ENCODE peak calls at places on chromosomes 6 and 20, in ten cellular contexts. One of them, this sample, is unnamed.

GRCh38 chr6:159790947-159791598 is 806 bp downstream of the MRPL18 start:
- DNase-seq in GM06990: peak; percentile 36
- DNase-seq in progenitor cell of endocrine pancreas: no peak
- DNase-seq in fibroblast of pulmonary artery: no peak
- DNase-seq in fibroblast of lung: no peak
- DNase-seq in Panc1: no peak
- DNase-seq in RWPE1: peak; percentile 19
- DNase-seq in heart left ventricle: peak; percentile 30
- DNase-seq in fibroblast of mammary gland: no peak
- DNase-seq in GM23338: no peak
- DNase-seq in this sample: no peak

GRCh38 chr6:24313477-24314141 is 44.2 kb downstream of the DCDC2 start:
- DNase-seq in GM06990: no peak
- DNase-seq in progenitor cell of endocrine pancreas: no peak
- DNase-seq in fibroblast of pulmonary artery: peak; percentile 93
- DNase-seq in fibroblast of lung: peak; percentile 99
- DNase-seq in Panc1: no peak
- DNase-seq in RWPE1: peak; percentile 28
- DNase-seq in heart left ventricle: no peak
- DNase-seq in fibroblast of mammary gland: peak; percentile 14
- DNase-seq in GM23338: peak; percentile 66
- DNase-seq in this sample: no peak

GRCh38 chr6:69096681-69097080 is 461.6 kb downstream of the ADGRB3 start:
- DNase-seq in GM06990: no peak
- DNase-seq in progenitor cell of endocrine pancreas: no peak
- DNase-seq in fibroblast of pulmonary artery: no peak
- DNase-seq in fibroblast of lung: peak; percentile 70
- DNase-seq in Panc1: no peak
- DNase-seq in RWPE1: no peak
- DNase-seq in heart left ventricle: no peak
- DNase-seq in fibroblast of mammary gland: no peak
- DNase-seq in GM23338: peak; percentile 42
- DNase-seq in this sample: no peak

GRCh38 chr6:153963352-153963751 is 75.7 kb upstream of the OPRM1 start:
- DNase-seq in GM06990: no peak
- DNase-seq in progenitor cell of endocrine pancreas: no peak
- DNase-seq in fibroblast of pulmonary artery: no peak
- DNase-seq in fibroblast of lung: no peak
- DNase-seq in Panc1: no peak
- DNase-seq in RWPE1: no peak
- DNase-seq in heart left ventricle: no peak
- DNase-seq in fibroblast of mammary gland: no peak
- DNase-seq in GM23338: peak; percentile 36
- DNase-seq in this sample: no peak

GRCh38 chr6:25583906-25584305 is 68.1 kb upstream of the SCGN start:
- DNase-seq in GM06990: no peak
- DNase-seq in progenitor cell of endocrine pancreas: no peak
- DNase-seq in fibroblast of pulmonary artery: no peak
- DNase-seq in fibroblast of lung: no peak
- DNase-seq in Panc1: no peak
- DNase-seq in RWPE1: no peak
- DNase-seq in heart left ventricle: no peak
- DNase-seq in fibroblast of mammary gland: no peak
- DNase-seq in GM23338: no peak
- DNase-seq in this sample: no peak

GRCh38 chr6:31597006-31597405 is 4.2 kb upstream of the NCR3 start:
- DNase-seq in GM06990: no peak
- DNase-seq in progenitor cell of endocrine pancreas: no peak
- DNase-seq in fibroblast of pulmonary artery: peak; percentile 55
- DNase-seq in fibroblast of lung: peak; percentile 3
- DNase-seq in Panc1: no peak
- DNase-seq in RWPE1: peak; percentile 34
- DNase-seq in heart left ventricle: no peak
- DNase-seq in fibroblast of mammary gland: peak; percentile 38
- DNase-seq in GM23338: peak; percentile 56
- DNase-seq in this sample: no peak

GRCh38 chr6:161435426-161436065 is 161.7 kb upstream of the AGPAT4 start:
- DNase-seq in GM06990: no peak
- DNase-seq in progenitor cell of endocrine pancreas: no peak
- DNase-seq in fibroblast of pulmonary artery: peak; percentile 52
- DNase-seq in fibroblast of lung: peak; percentile 71
- DNase-seq in Panc1: no peak
- DNase-seq in RWPE1: no peak
- DNase-seq in heart left ventricle: no peak
- DNase-seq in fibroblast of mammary gland: peak; percentile 60
- DNase-seq in GM23338: no peak
- DNase-seq in this sample: no peak

GRCh38 chr6:30687659-30688431 is 1.4 kb upstream of the PPP1R18 start:
- DNase-seq in GM06990: peak; percentile 44
- DNase-seq in progenitor cell of endocrine pancreas: no peak
- DNase-seq in fibroblast of pulmonary artery: peak; percentile 40
- DNase-seq in fibroblast of lung: peak; percentile 41
- DNase-seq in Panc1: no peak
- DNase-seq in RWPE1: no peak
- DNase-seq in heart left ventricle: peak; percentile 63
- DNase-seq in fibroblast of mammary gland: peak; percentile 64
- DNase-seq in GM23338: peak; percentile 67
- DNase-seq in this sample: no peak

GRCh38 chr6:9647043-9647520 is 767.8 kb downstream of the TFAP2A start:
- DNase-seq in GM06990: no peak
- DNase-seq in progenitor cell of endocrine pancreas: no peak
- DNase-seq in fibroblast of pulmonary artery: no peak
- DNase-seq in fibroblast of lung: peak; percentile 28
- DNase-seq in Panc1: no peak
- DNase-seq in RWPE1: no peak
- DNase-seq in heart left ventricle: no peak
- DNase-seq in fibroblast of mammary gland: no peak
- DNase-seq in GM23338: no peak
- DNase-seq in this sample: no peak

GRCh38 chr20:63896136-63896890 is 1.4 kb downstream of the DNAJC5 start:
- DNase-seq in GM06990: peak; percentile 57
- DNase-seq in progenitor cell of endocrine pancreas: no peak
- DNase-seq in fibroblast of pulmonary artery: no peak
- DNase-seq in fibroblast of lung: peak; percentile 41
- DNase-seq in Panc1: no peak
- DNase-seq in RWPE1: peak; percentile 63
- DNase-seq in heart left ventricle: peak; percentile 56
- DNase-seq in fibroblast of mammary gland: peak; percentile 15
- DNase-seq in GM23338: peak; percentile 26
- DNase-seq in this sample: peak; percentile 73

GRCh38 chr6:156406099-156406498 is 371.1 kb upstream of the ARID1B start:
- DNase-seq in GM06990: no peak
- DNase-seq in progenitor cell of endocrine pancreas: no peak
- DNase-seq in fibroblast of pulmonary artery: no peak
- DNase-seq in fibroblast of lung: no peak
- DNase-seq in Panc1: no peak
- DNase-seq in RWPE1: no peak
- DNase-seq in heart left ventricle: no peak
- DNase-seq in fibroblast of mammary gland: no peak
- DNase-seq in GM23338: peak; percentile 19
- DNase-seq in this sample: no peak

GRCh38 chr6:118297821-118298220 is 250.3 kb upstream of the PLN start:
- DNase-seq in GM06990: no peak
- DNase-seq in progenitor cell of endocrine pancreas: no peak
- DNase-seq in fibroblast of pulmonary artery: no peak
- DNase-seq in fibroblast of lung: no peak
- DNase-seq in Panc1: no peak
- DNase-seq in RWPE1: no peak
- DNase-seq in heart left ventricle: no peak
- DNase-seq in fibroblast of mammary gland: peak; percentile 22
- DNase-seq in GM23338: peak; percentile 4
- DNase-seq in this sample: no peak

GRCh38 chr6:14002176-14002947 is 77.6 kb downstream of the RNF182 start:
- DNase-seq in GM06990: no peak
- DNase-seq in progenitor cell of endocrine pancreas: no peak
- DNase-seq in fibroblast of pulmonary artery: no peak
- DNase-seq in fibroblast of lung: no peak
- DNase-seq in Panc1: no peak
- DNase-seq in RWPE1: no peak
- DNase-seq in heart left ventricle: no peak
- DNase-seq in fibroblast of mammary gland: no peak
- DNase-seq in GM23338: peak; percentile 51
- DNase-seq in this sample: no peak
- TF ChIP-seq CTCF in GM06990: no peak
- TF ChIP-seq CTCF in progenitor cell of endocrine pancreas: no peak
- TF ChIP-seq CTCF in fibroblast of pulmonary artery: no peak
- TF ChIP-seq CTCF in fibroblast of lung: no peak
- TF ChIP-seq CTCF in Panc1: no peak
- TF ChIP-seq CTCF in RWPE1: no peak
- TF ChIP-seq CTCF in heart left ventricle: no peak
- TF ChIP-seq CTCF in fibroblast of mammary gland: no peak
- TF ChIP-seq CTCF in GM23338: peak; percentile 34
- TF ChIP-seq CTCF in this sample: no peak

GRCh38 chr20:62061851-62062418 is 3.7 kb downstream of the TAF4 start:
- DNase-seq in GM06990: no peak
- DNase-seq in progenitor cell of endocrine pancreas: no peak
- DNase-seq in fibroblast of pulmonary artery: no peak
- DNase-seq in fibroblast of lung: no peak
- DNase-seq in Panc1: no peak
- DNase-seq in RWPE1: no peak
- DNase-seq in heart left ventricle: no peak
- DNase-seq in fibroblast of mammary gland: no peak
- DNase-seq in GM23338: no peak
- DNase-seq in this sample: no peak

GRCh38 chr20:62063981-62064787 is 1.5 kb downstream of the TAF4 start:
- DNase-seq in GM06990: no peak
- DNase-seq in progenitor cell of endocrine pancreas: peak; percentile 45
- DNase-seq in fibroblast of pulmonary artery: no peak
- DNase-seq in fibroblast of lung: no peak
- DNase-seq in Panc1: no peak
- DNase-seq in RWPE1: peak; percentile 55
- DNase-seq in heart left ventricle: peak; percentile 80
- DNase-seq in fibroblast of mammary gland: no peak
- DNase-seq in GM23338: peak; percentile 67
- DNase-seq in this sample: no peak

GRCh38 chr20:62062661-62063600 is 2.8 kb downstream of the TAF4 start:
- DNase-seq in GM06990: no peak
- DNase-seq in progenitor cell of endocrine pancreas: no peak
- DNase-seq in fibroblast of pulmonary artery: no peak
- DNase-seq in fibroblast of lung: no peak
- DNase-seq in Panc1: no peak
- DNase-seq in RWPE1: no peak
- DNase-seq in heart left ventricle: no peak
- DNase-seq in fibroblast of mammary gland: no peak
- DNase-seq in GM23338: no peak
- DNase-seq in this sample: no peak

GRCh38 chr20:62064788-62065668 is 653 bp downstream of the TAF4 start:
- DNase-seq in GM06990: no peak
- DNase-seq in progenitor cell of endocrine pancreas: no peak
- DNase-seq in fibroblast of pulmonary artery: no peak
- DNase-seq in fibroblast of lung: no peak
- DNase-seq in Panc1: no peak
- DNase-seq in RWPE1: peak; percentile 42
- DNase-seq in heart left ventricle: no peak
- DNase-seq in fibroblast of mammary gland: no peak
- DNase-seq in GM23338: no peak
- DNase-seq in this sample: peak; percentile 47

DNA sequence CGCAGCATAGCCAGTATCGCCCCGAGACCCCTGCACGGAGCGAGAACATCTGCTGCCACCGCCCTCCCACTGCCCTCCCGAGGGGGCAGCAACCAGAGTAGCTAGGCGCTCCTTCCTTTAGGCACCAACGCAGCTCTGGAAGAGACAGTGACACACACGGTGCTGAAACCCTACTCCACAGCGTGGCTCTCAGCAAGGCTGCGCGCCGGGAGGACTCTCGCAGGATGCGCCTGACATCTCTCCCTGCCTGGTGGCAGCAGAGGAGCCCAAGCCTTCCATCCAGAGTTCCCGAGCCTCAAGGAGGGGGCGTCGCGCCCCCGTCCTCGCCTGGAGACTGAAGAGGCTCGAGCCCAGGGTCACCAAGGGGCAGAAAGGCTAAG is 2.1 kb downstream of the TAF4 start:
- DNase-seq in GM06990: no peak
- DNase-seq in progenitor cell of endocrine pancreas: no peak
- DNase-seq in fibroblast of pulmonary artery: no peak
- DNase-seq in fibroblast of lung: peak; percentile 51
- DNase-seq in Panc1: no peak
- DNase-seq in RWPE1: no peak
- DNase-seq in heart left ventricle: no peak
- DNase-seq in fibroblast of mammary gland: peak; percentile 26
- DNase-seq in GM23338: peak; percentile 44
- DNase-seq in this sample: no peak
- TF ChIP-seq CTCF in GM06990: no peak
- TF ChIP-seq CTCF in progenitor cell of endocrine pancreas: no peak
- TF ChIP-seq CTCF in fibroblast of pulmonary artery: no peak
- TF ChIP-seq CTCF in fibroblast of lung: no peak
- TF ChIP-seq CTCF in Panc1: no peak
- TF ChIP-seq CTCF in RWPE1: no peak
- TF ChIP-seq CTCF in heart left ventricle: no peak
- TF ChIP-seq CTCF in fibroblast of mammary gland: no peak
- TF ChIP-seq CTCF in GM23338: no peak
- TF ChIP-seq CTCF in this sample: no peak

GRCh38 chr6:123393333-123393732 is 243.4 kb downstream of the TRDN start:
- DNase-seq in GM06990: no peak
- DNase-seq in progenitor cell of endocrine pancreas: no peak
- DNase-seq in fibroblast of pulmonary artery: peak; percentile 9
- DNase-seq in fibroblast of lung: peak; percentile 1
- DNase-seq in Panc1: no peak
- DNase-seq in RWPE1: no peak
- DNase-seq in heart left ventricle: no peak
- DNase-seq in fibroblast of mammary gland: peak; percentile 21
- DNase-seq in GM23338: peak; percentile 27
- DNase-seq in this sample: no peak
- TF ChIP-seq CTCF in GM06990: peak; percentile 6
- TF ChIP-seq CTCF in progenitor cell of endocrine pancreas: peak; percentile 41
- TF ChIP-seq CTCF in fibroblast of pulmonary artery: peak; percentile 21
- TF ChIP-seq CTCF in fibroblast of lung: no peak
- TF ChIP-seq CTCF in Panc1: peak; percentile 65
- TF ChIP-seq CTCF in RWPE1: peak; percentile 32
- TF ChIP-seq CTCF in heart left ventricle: peak; percentile 33
- TF ChIP-seq CTCF in fibroblast of mammary gland: peak; percentile 28
- TF ChIP-seq CTCF in GM23338: peak; percentile 68
- TF ChIP-seq CTCF in this sample: no peak

GRCh38 chr6:6131492-6132109 is 124.9 kb upstream of the NRN1 start:
- DNase-seq in GM06990: peak; percentile 3
- DNase-seq in progenitor cell of endocrine pancreas: no peak
- DNase-seq in fibroblast of pulmonary artery: no peak
- DNase-seq in fibroblast of lung: no peak
- DNase-seq in Panc1: no peak
- DNase-seq in RWPE1: no peak
- DNase-seq in heart left ventricle: no peak
- DNase-seq in fibroblast of mammary gland: peak; percentile 25
- DNase-seq in GM23338: peak; percentile 92
- DNase-seq in this sample: peak; percentile 51
- TF ChIP-seq CTCF in GM06990: peak; percentile 72
- TF ChIP-seq CTCF in progenitor cell of endocrine pancreas: peak; percentile 59
- TF ChIP-seq CTCF in fibroblast of pulmonary artery: peak; percentile 5
- TF ChIP-seq CTCF in fibroblast of lung: peak; percentile 16
- TF ChIP-seq CTCF in Panc1: peak; percentile 47
- TF ChIP-seq CTCF in RWPE1: peak; percentile 16
- TF ChIP-seq CTCF in heart left ventricle: peak; percentile 10
- TF ChIP-seq CTCF in fibroblast of mammary gland: peak; percentile 52
- TF ChIP-seq CTCF in GM23338: peak; percentile 79
- TF ChIP-seq CTCF in this sample: peak; percentile 29

GRCh38 chr6:75975904-75976303 is 96.6 kb downstream of the IMPG1 start:
- DNase-seq in GM06990: no peak
- DNase-seq in progenitor cell of endocrine pancreas: no peak
- DNase-seq in fibroblast of pulmonary artery: no peak
- DNase-seq in fibroblast of lung: no peak
- DNase-seq in Panc1: no peak
- DNase-seq in RWPE1: no peak
- DNase-seq in heart left ventricle: no peak
- DNase-seq in fibroblast of mammary gland: no peak
- DNase-seq in GM23338: no peak
- DNase-seq in this sample: no peak
- TF ChIP-seq CTCF in GM06990: no peak
- TF ChIP-seq CTCF in progenitor cell of endocrine pancreas: no peak
- TF ChIP-seq CTCF in fibroblast of pulmonary artery: no peak
- TF ChIP-seq CTCF in fibroblast of lung: no peak
- TF ChIP-seq CTCF in Panc1: no peak
- TF ChIP-seq CTCF in RWPE1: no peak
- TF ChIP-seq CTCF in heart left ventricle: no peak
- TF ChIP-seq CTCF in fibroblast of mammary gland: no peak
- TF ChIP-seq CTCF in GM23338: no peak
- TF ChIP-seq CTCF in this sample: no peak